ENCODE peak calls at places on chromosomes 4 and X, in six cellular contexts. C is PC-9, F is H9, M is cardiac muscle cell, T is pancreas, U is keratinocyte. Z is an unnamed sample. For H3K4me1, the result is how much of the 10 kb centered on the place peaks cover.

GRCh38 chr4:70721747-70722146 is at the start of gene RUFY3:
- DNase-seq in T (no peak), C (no peak), U (no peak), F (no peak), M (peak), Z (peak)

GRCh38 chr4:92447265-92447905 is 143.6 kb downstream of the GRID2 start:
- DNase-seq in M (peak), C (no peak), T (no peak), F (no peak), U (no peak), Z (no peak)

GRCh38 chr4:169098054-169098896 is 88.2 kb upstream of the CBR4 start:
- DNase-seq in C (no peak), F (no peak), T (no peak), M (peak), U (no peak), Z (no peak)

GRCh38 chrX:7828594-7828993 is 14.4 kb upstream of the VCX start:
- DNase-seq in C (no peak), F (no peak), M (no peak), T (no peak), U (no peak), Z (no peak)

GRCh38 chr4:30191902-30192301 is 528.3 kb upstream of the PCDH7 start:
- DNase-seq in M (no peak), F (no peak), C (no peak), T (no peak), U (no peak), Z (no peak)

GRCh38 chr4:40334591-40335507 is at the start of gene CHRNA9:
- DNase-seq in U (no peak), F (peak), C (no peak), M (no peak), T (no peak), Z (no peak)

GRCh38 chrX:55486736-55487135 is 2.9 kb downstream of the USP51 start:
- DNase-seq in C (no peak), T (no peak), M (peak), U (no peak), F (no peak), Z (no peak)

GRCh38 chr4:185374573-185374972 is 21.2 kb downstream of the LRP2BP start:
- DNase-seq in T (no peak), U (no peak), C (no peak), F (no peak), M (no peak), Z (no peak)

GRCh38 chr4:121726642-121727268 is 30.0 kb upstream of the ANXA5 start:
- DNase-seq in C (peak), T (no peak), U (no peak), F (no peak), M (peak), Z (no peak)

GRCh38 chr4:4788573-4788972 is 70.9 kb upstream of the MSX1 start:
- DNase-seq in C (no peak), F (no peak), M (no peak), U (no peak), T (no peak), Z (no peak)

GRCh38 chrX:17414839-17415238 is 39.8 kb downstream of the NHS start:
- DNase-seq in T (peak), U (no peak), C (no peak), F (peak), M (no peak), Z (no peak)

DNA sequence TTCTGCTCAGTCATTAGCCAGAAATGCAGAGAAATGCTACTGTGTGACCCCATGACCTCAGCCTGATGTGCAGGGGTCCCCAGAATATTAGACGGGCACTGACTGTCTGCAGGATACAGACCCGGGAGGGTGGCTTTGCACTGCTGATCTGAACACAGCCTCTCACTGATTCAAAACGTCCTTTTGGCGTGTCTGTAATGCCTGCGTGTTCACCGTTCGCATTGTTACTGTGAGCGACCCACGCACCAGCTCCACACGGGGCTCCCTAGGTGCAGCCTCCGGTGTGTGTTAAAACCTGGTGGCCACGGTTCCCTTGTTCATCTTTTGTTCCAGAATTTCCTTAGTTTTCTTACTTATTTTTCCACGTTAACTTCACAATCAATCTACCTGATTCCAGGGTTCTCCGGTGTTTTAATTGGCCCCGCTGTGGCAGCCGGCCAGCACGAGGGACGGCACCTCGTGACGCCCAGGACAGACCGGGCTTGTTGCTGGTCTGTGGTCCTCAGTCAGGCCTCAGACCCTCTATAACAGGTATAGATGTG is 32.0 kb upstream of the SPON2 start:
- DNase-seq in U (no peak), T (no peak), F (no peak), C (no peak), M (no peak), Z (no peak)
- H3K4me1 ChIP-seq in U (under half), T (under half), F (under half), C (under half), M (under half), Z (under half)

GRCh38 chr4:153534792-153535629 is 68.9 kb downstream of the TMEM131L start:
- DNase-seq in M (no peak), C (no peak), U (no peak), F (peak), T (no peak), Z (no peak)

GRCh38 chr4:153538408-153539057 is 72.4 kb downstream of the TMEM131L start:
- DNase-seq in C (no peak), F (no peak), U (no peak), M (peak), T (peak), Z (peak)

GRCh38 chr4:153537493-153537960 is 71.4 kb downstream of the TMEM131L start:
- DNase-seq in T (no peak), F (no peak), U (no peak), M (no peak), C (no peak), Z (no peak)

GRCh38 chr4:153533387-153533786 is 67.2 kb downstream of the TMEM131L start:
- DNase-seq in M (no peak), U (no peak), F (no peak), T (no peak), C (no peak), Z (no peak)

DNA sequence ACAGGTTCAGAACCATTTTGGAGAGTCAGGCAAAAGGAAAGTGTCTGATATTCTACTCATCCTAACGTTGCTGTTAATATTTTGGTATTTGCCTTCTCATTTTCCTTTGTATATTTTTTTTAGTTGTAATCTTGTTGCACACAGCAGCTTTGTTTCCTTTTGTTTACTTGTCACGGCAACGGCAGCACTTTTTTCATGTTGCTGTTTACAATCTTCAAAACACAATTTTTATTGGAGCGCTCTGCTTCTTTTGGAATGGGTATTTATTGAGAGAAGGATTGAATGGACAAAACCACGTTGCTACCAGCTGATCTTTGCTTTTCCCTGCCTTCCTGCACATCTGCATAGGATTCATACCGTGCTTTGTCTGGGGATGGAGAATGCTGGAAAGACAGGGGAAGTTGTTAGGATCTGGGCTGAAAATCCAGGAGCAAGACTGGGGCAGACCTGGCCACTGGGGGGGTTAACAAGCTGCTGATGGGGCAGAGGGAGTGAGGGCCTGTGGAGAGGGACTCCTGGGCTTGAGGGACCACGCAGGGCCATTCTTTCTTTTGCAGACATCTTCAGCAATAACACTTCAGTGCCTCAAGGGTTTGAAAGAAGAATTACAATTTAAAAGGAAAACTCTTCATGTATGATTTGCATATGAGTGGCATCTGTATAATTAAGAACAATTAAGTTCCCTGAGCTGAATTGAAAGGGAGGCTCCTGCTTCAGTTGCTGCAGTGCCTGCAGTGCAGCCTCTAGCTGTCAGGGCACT is 69.8 kb downstream of the TMEM131L start:
- DNase-seq in U (no peak), F (peak), C (no peak), T (no peak), M (peak), Z (no peak)
- TF ChIP-seq CTCF in U (no peak), F (peak), C (no peak), T (no peak), M (no peak), Z (no peak)

DNA sequence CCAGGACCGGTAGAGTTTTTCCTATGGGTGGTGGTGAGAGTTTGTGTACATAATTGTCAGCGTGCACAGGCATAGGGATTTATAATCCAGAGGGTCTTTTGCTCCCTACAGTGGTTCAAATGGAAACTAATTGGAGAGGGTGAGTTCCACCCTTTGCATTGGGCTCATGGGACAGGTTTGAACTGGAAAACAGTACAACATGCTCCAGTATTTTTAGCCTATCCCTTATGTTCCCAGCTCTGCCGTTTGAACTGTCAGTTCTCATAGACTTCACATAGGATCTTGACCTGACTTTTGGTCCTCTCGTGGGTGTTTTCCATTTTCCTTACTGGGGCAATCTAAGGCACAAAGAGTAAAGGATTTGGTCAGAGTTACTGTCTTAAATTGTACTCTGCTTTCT is 31.8 kb downstream of the FHL1 start:
- DNase-seq in F (no peak), T (no peak), C (no peak), M (no peak), U (no peak), Z (no peak)
- H3K27ac ChIP-seq in F (no peak), T (no peak), C (no peak), M (no peak), U (no peak), Z (peak)

GRCh38 chr4:26896636-26897035 is 36.0 kb downstream of the STIM2 start:
- DNase-seq in F (no peak), T (no peak), M (peak), U (no peak), C (no peak), Z (no peak)
- H3K4me1 ChIP-seq in F (under half), T (under half), M (under half), U (under half), C (under half), Z (under half)

Z was measured in psoas muscle.